ENCODE peak calls at places on chromosomes 13 and 19, in four cellular contexts. C is H1, M is IMR-90, V is GM12878. N is an unnamed sample.

GRCh38 chr19:38389101-38389925 is 816 bp downstream of the SPRED3 start:
- DNase-seq in C (no peak), V (no peak), M (peak; percentile 82), N (no peak)

GRCh38 chr19:12967907-12968306 is 1.5 kb upstream of the DAND5 start:
- DNase-seq in M (peak; percentile 55), C (no peak), V (no peak), N (no peak)

GRCh38 chr13:94112227-94112626 is 367.3 kb downstream of the DCT start:
- DNase-seq in M (peak; percentile 98), C (no peak), V (no peak), N (no peak)

GRCh38 chr19:36418287-36419001 is at the start of gene ZFP82:
- DNase-seq in M (peak; percentile 68), V (peak; percentile 37), C (peak; percentile 62), N (peak; percentile 75)

GRCh38 chr19:48737360-48737998 is 2.9 kb downstream of the RASIP1 start:
- DNase-seq in M (no peak), V (no peak), C (no peak), N (peak; percentile 95)

GRCh38 chr19:6772028-6772865 is at the start of gene VAV1:
- DNase-seq in V (peak; percentile 64), C (no peak), M (no peak), N (peak; percentile 79)

GRCh38 chr13:97225533-97225932 is 3.4 kb downstream of the MBNL2 start:
- DNase-seq in M (no peak), V (no peak), C (no peak), N (no peak)

GRCh38 chr13:78239681-78240080 is 321.1 kb upstream of the EDNRB start:
- DNase-seq in M (peak; percentile 1), C (no peak), V (no peak), N (no peak)

GRCh38 chr13:50678464-50679162 is 164.9 kb downstream of the DLEU7 start:
- DNase-seq in M (peak; percentile 60), V (no peak), C (no peak), N (peak; percentile 30)

GRCh38 chr19:12884926-12885748 is 1.9 kb downstream of the KLF1 start:
- DNase-seq in C (peak; percentile 94), V (peak; percentile 57), M (peak; percentile 28), N (peak; percentile 90)

GRCh38 chr19:48297975-48298374 is 27.4 kb upstream of the EMP3 start:
- DNase-seq in C (no peak), V (no peak), M (no peak), N (no peak)

GRCh38 chr13:44750618-44751017 is 174.5 kb upstream of the TSC22D1 start:
- DNase-seq in V (no peak), M (no peak), C (no peak), N (no peak)

GRCh38 chr19:12778020-12778904 is 2.9 kb upstream of the HOOK2 start:
- DNase-seq in V (no peak), M (peak; percentile 75), C (no peak), N (no peak)

GRCh38 chr13:113794764-113795173 is 35.7 kb downstream of the TMEM255B start:
- DNase-seq in V (no peak), C (no peak), M (no peak), N (no peak)

GRCh38 chr19:33778089-33778791 is 18.4 kb upstream of the KCTD15 start:
- DNase-seq in M (peak; percentile 61), C (no peak), V (peak; percentile 4), N (peak; percentile 96)

GRCh38 chr19:4374451-4375163 is 25.7 kb downstream of the SH3GL1 start:
- DNase-seq in V (no peak), C (no peak), M (peak; percentile 87), N (peak; percentile 97)

GRCh38 chr19:49056101-49056901 is 1.2 kb downstream of the CGB7 start:
- DNase-seq in V (no peak), C (no peak), M (peak; percentile 28), N (peak; percentile 91)

GRCh38 chr13:113630804-113631203 is 27.2 kb downstream of the ATP4B start:
- DNase-seq in C (no peak), M (no peak), V (no peak), N (no peak)

GRCh38 chr19:12272980-12273901 is 21.4 kb downstream of the ZNF44 start:
- DNase-seq in V (no peak), C (no peak), M (no peak), N (no peak)

GRCh38 chr19:4916292-4917082 is 7.2 kb downstream of the UHRF1 start:
- DNase-seq in C (no peak), V (no peak), M (no peak), N (no peak)

GRCh38 chr19:42248270-42249148 is 6.1 kb upstream of the GSK3A start:
- DNase-seq in V (no peak), C (no peak), M (no peak), N (no peak)

GRCh38 chr13:40786568-40786996 is 2.8 kb upstream of the SLC25A15 start:
- DNase-seq in V (no peak), C (no peak), M (peak; percentile 61), N (no peak)

GRCh38 chr13:41222259-41222852 is 28.0 kb upstream of the KBTBD7 start:
- DNase-seq in M (peak; percentile 40), V (peak; percentile 34), C (no peak), N (peak; percentile 57)

GRCh38 chr13:50598338-50598737 is 245.2 kb downstream of the DLEU7 start:
- DNase-seq in C (no peak), V (peak; percentile 47), M (no peak), N (no peak)

GRCh38 chr13:105847532-105848295 is 687.7 kb downstream of the EFNB2 start:
- DNase-seq in V (no peak), M (peak; percentile 12), C (no peak), N (no peak)

GRCh38 chr19:7622933-7623685 is 6.2 kb downstream of the XAB2 start:
- DNase-seq in C (no peak), M (no peak), V (no peak), N (peak; percentile 63)

GRCh38 chr19:28213476-28214082 is 999.4 kb downstream of the UQCRFS1 start:
- DNase-seq in V (no peak), C (no peak), M (no peak), N (peak; percentile 22)

GRCh38 chr13:42041017-42041683 is 7.3 kb upstream of the DGKH start:
- DNase-seq in V (peak; percentile 11), M (peak; percentile 44), C (no peak), N (peak; percentile 22)

GRCh38 chr13:46605089-46605488 is 52.1 kb downstream of the LRCH1 start:
- DNase-seq in M (no peak), C (no peak), V (no peak), N (no peak)

GRCh38 chr13:28530729-28531194 is 35.8 kb upstream of the FLT1 start:
- DNase-seq in M (no peak), V (no peak), C (no peak), N (no peak)
- TF ChIP-seq CHD1 in M (no peak), V (no peak), C (no peak), N (no peak)

GRCh38 chr13:111939285-111940278 is 127.4 kb upstream of the SOX1 start:
- DNase-seq in C (no peak), V (no peak), M (no peak), N (no peak)
- TF ChIP-seq CHD1 in C (no peak), V (no peak), M (no peak), N (no peak)

GRCh38 chr13:24724714-24725113 is 39.3 kb upstream of the RNF17 start:
- DNase-seq in C (no peak), M (no peak), V (no peak), N (no peak)

GRCh38 chr13:24719139-24719538 is 38.9 kb downstream of the ATP12A start:
- DNase-seq in C (no peak), M (no peak), V (no peak), N (no peak)

GRCh38 chr13:24725379-24725778 is 38.6 kb upstream of the RNF17 start:
- DNase-seq in C (no peak), V (no peak), M (no peak), N (no peak)

GRCh38 chr13:24727731-24728601 is 36.0 kb upstream of the RNF17 start:
- DNase-seq in C (no peak), V (peak; percentile 43), M (peak; percentile 84), N (peak; percentile 75)

GRCh38 chr13:24723206-24723605 is 40.8 kb upstream of the RNF17 start:
- DNase-seq in C (no peak), M (no peak), V (no peak), N (no peak)
- TF ChIP-seq CHD1 in C (no peak), M (no peak), V (no peak), N (no peak)

DNA sequence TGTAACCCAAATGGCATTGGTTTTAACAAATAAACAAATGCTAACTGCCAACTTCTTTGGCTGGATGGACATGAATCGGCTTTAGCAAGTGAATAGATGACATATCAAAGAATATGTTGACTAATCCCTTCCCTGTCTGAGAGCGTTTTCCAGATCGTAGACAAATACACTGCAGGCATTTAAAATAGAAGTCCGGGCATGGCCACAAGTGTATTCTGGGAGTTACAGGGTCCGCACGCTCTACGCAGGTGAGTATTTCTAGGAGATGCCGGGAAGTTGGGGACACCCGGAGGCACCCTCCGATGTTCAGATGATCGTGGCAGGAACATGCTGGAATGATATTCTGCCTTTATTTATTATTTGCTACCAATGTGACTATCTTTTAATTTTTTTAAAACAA is 53.2 kb upstream of the ZNF536 start:
- DNase-seq in M (no peak), V (no peak), C (no peak), N (no peak)
- TF ChIP-seq CHD1 in M (no peak), V (no peak), C (no peak), N (no peak)

N was measured in K562.